ENCODE peak calls at places on chromosome 10, in eight cellular contexts. P is sigmoid colon; C is Calu3; D is heart right ventricle; U is dorsolateral prefrontal cortex; W is RWPE1; Z is GM10248; Q is CD8-positive, alpha-beta T cell. S is an unnamed sample.

GRCh38 chr10:26488344-26488743 is 50.2 kb downstream of the APBB1IP start:
- DNase-seq in P (no peak), C (peak; percentile 4), D (no peak), U (no peak), W (no peak), Z (no peak), Q (no peak), S (no peak)

GRCh38 chr10:127210936-127211335 is 14.5 kb upstream of the INSYN2A start:
- DNase-seq in P (no peak), C (no peak), D (no peak), U (no peak), W (no peak), Z (no peak), Q (no peak), S (no peak)

GRCh38 chr10:48880016-48880705 is 59.5 kb downstream of the LRRC18 start:
- DNase-seq in P (no peak), C (no peak), D (no peak), U (no peak), W (no peak), Z (peak; percentile 11), Q (no peak), S (no peak)

GRCh38 chr10:118543714-118544400 is 51.6 kb downstream of the PRLHR start:
- DNase-seq in P (no peak), C (peak; percentile 64), D (peak; percentile 30), U (peak; percentile 25), W (peak; percentile 90), Z (peak; percentile 49), Q (no peak), S (no peak)

GRCh38 chr10:81885491-81885890 is 10.5 kb downstream of the NRG3 start:
- DNase-seq in P (no peak), C (no peak), D (no peak), U (no peak), W (no peak), Z (no peak), Q (no peak), S (no peak)

GRCh38 chr10:122466866-122467470 is 5.6 kb downstream of the HTRA1 start:
- DNase-seq in P (no peak), C (no peak), D (no peak), U (no peak), W (no peak), Z (no peak), Q (no peak), S (no peak)

GRCh38 chr10:122487231-122487765 is 25.9 kb downstream of the HTRA1 start:
- DNase-seq in P (peak; percentile 95), C (no peak), D (no peak), U (peak; percentile 67), W (no peak), Z (no peak), Q (no peak), S (no peak)

GRCh38 chr10:6269953-6270867 is 67.5 kb downstream of the PFKFB3 start:
- DNase-seq in P (no peak), C (no peak), D (no peak), U (no peak), W (no peak), Z (peak; percentile 64), Q (peak; percentile 42), S (no peak)

GRCh38 chr10:84352251-84352842 is 24.0 kb downstream of the CCSER2 start:
- DNase-seq in P (peak; percentile 67), C (peak; percentile 53), D (peak; percentile 22), U (peak; percentile 49), W (peak; percentile 60), Z (peak; percentile 66), Q (peak; percentile 52), S (no peak)

GRCh38 chr10:22002531-22003110 is 909 bp downstream of the DNAJC1 start:
- DNase-seq in P (no peak), C (peak; percentile 6), D (no peak), U (no peak), W (peak; percentile 12), Z (peak; percentile 32), Q (peak; percentile 8), S (no peak)

GRCh38 chr10:132480356-132480755 is 57.2 kb upstream of the INPP5A start:
- DNase-seq in P (peak; percentile 44), C (no peak), D (no peak), U (no peak), W (no peak), Z (no peak), Q (no peak), S (no peak)

GRCh38 chr10:111856631-111857030 is 326.9 kb downstream of the GPAM start:
- DNase-seq in P (no peak), C (no peak), D (no peak), U (no peak), W (no peak), Z (no peak), Q (no peak), S (no peak)

GRCh38 chr10:14625210-14625621 is 149.5 kb downstream of the FAM107B start:
- DNase-seq in P (peak; percentile 77), C (no peak), D (no peak), U (peak; percentile 54), W (no peak), Z (no peak), Q (no peak), S (no peak)

GRCh38 chr10:92177546-92177945 is 113.3 kb downstream of the CPEB3 start:
- DNase-seq in P (no peak), C (no peak), D (no peak), U (no peak), W (no peak), Z (no peak), Q (no peak), S (no peak)

GRCh38 chr10:77592946-77593636 is 44.5 kb downstream of the KCNMA1 start:
- DNase-seq in P (peak; percentile 70), C (no peak), D (no peak), U (no peak), W (peak; percentile 93), Z (no peak), Q (no peak), S (peak; percentile 29)

GRCh38 chr10:71639412-71639719 is 80.2 kb downstream of the C10orf105 start:
- DNase-seq in P (no peak), C (no peak), D (no peak), U (no peak), W (no peak), Z (no peak), Q (no peak), S (no peak)

GRCh38 chr10:20767028-20767427 is 130.1 kb downstream of the NEBL start:
- DNase-seq in P (no peak), C (no peak), D (no peak), U (no peak), W (peak; percentile 11), Z (no peak), Q (no peak), S (no peak)

GRCh38 chr10:6382081-6382480 is 179.3 kb downstream of the PFKFB3 start:
- DNase-seq in P (peak; percentile 77), C (no peak), D (no peak), U (peak; percentile 51), W (no peak), Z (peak; percentile 39), Q (no peak), S (no peak)

GRCh38 chr10:4315529-4315928 is 510.5 kb upstream of the AKR1E2 start:
- DNase-seq in P (no peak), C (no peak), D (no peak), U (no peak), W (no peak), Z (no peak), Q (no peak), S (no peak)

GRCh38 chr10:8331387-8331786 is 276.9 kb downstream of the GATA3 start:
- DNase-seq in P (no peak), C (no peak), D (no peak), U (no peak), W (no peak), Z (no peak), Q (peak; percentile 1), S (no peak)

GRCh38 chr10:52221937-52222336 is 92.1 kb upstream of the DKK1 start:
- DNase-seq in P (no peak), C (no peak), D (no peak), U (no peak), W (no peak), Z (no peak), Q (no peak), S (no peak)

GRCh38 chr10:124558901-124559321 is 97.3 kb downstream of the LHPP start:
- DNase-seq in P (no peak), C (no peak), D (no peak), U (no peak), W (no peak), Z (no peak), Q (no peak), S (no peak)

DNA sequence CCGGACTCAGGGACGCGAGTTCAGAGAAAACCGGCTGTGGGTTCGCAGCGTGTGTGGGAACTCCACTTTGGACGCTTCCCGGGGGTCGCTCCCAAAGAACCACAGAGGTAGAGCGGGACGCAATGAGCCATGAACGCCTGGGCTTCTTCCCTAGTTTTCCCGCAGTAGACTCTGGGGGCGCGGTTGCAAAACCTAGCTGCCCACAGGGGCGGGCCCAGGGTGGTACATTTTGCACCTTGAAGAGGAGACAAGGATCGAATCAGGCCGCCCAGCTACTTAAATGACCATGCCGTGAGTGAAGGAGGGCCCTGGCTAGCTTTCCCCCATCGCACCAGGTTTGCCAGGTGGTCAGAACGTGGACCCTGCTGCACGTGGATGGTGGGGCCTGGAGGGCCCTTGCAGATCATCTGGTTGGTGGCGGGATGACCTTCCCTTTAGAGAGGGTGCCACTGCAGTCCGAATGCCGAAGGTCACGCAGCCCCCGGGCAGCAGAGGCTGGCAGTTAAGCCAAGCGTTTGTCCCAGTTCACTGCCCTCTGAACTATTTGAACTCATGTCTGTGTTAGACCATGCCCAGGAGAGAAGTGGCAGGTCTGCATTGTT is 568 bp upstream of the SHTN1 start:
- DNase-seq in P (no peak), C (peak; percentile 51), D (no peak), U (peak; percentile 44), W (peak; percentile 16), Z (peak; percentile 27), Q (no peak), S (no peak)
- TF ChIP-seq CTCF in P (no peak), C (no peak), D (no peak), U (peak; percentile 16), W (no peak), Z (no peak), Q (no peak), S (no peak)

GRCh38 chr10:74755273-74755672 is 71.1 kb upstream of the KAT6B start:
- DNase-seq in P (no peak), C (no peak), D (no peak), U (no peak), W (no peak), Z (no peak), Q (no peak), S (no peak)
- TF ChIP-seq CTCF in P (no peak), C (no peak), D (no peak), U (no peak), W (no peak), Z (no peak), Q (no peak), S (no peak)

GRCh38 chr10:32893431-32893830 is 64.6 kb downstream of the ITGB1 start:
- DNase-seq in P (peak; percentile 56), C (no peak), D (no peak), U (no peak), W (no peak), Z (no peak), Q (no peak), S (no peak)
- TF ChIP-seq CTCF in P (no peak), C (no peak), D (no peak), U (no peak), W (no peak), Z (no peak), Q (no peak), S (no peak)

DNA sequence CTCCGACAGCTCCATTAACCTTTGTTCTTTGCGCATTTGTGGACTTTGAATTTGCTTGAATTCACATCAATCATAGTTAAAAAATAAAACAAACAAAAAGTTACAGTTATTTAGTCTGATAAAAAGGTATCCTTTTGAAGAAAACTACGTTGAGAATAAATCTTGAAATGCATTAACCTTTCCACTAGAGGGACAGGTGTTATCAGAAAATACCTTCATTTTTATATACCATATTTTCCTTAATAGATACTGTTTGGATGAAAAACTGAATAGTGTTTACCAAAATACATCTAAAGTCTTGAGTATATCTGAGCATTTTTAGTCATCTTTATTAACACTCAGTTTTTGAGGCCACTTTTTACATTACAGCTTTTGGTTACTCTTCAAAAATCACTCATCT is 371.9 kb downstream of the ZWINT start:
- DNase-seq in P (no peak), C (no peak), D (no peak), U (no peak), W (no peak), Z (no peak), Q (no peak), S (no peak)
- TF ChIP-seq CTCF in P (no peak), C (peak; percentile 21), D (no peak), U (peak; percentile 18), W (peak; percentile 7), Z (no peak), Q (no peak), S (no peak)

S was measured in omental fat pad.